ENCODE peak calls at places on chromosomes 4 and X, in four cellular contexts. One of them, this sample, is unnamed. For H3K9me3, the result is how much of the 10 kb centered on the place peaks cover.

GRCh38 chrX:121322159-121322558 is 274.7 kb downstream of the GLUD2 start:
- DNase-seq in sigmoid colon: no peak
- DNase-seq in CD4-positive, alpha-beta memory T cell: no peak
- DNase-seq in cardiac muscle cell: no peak
- DNase-seq in this sample: no peak

GRCh38 chr4:149008415-149009025 is 566.3 kb upstream of the NR3C2 start:
- DNase-seq in sigmoid colon: no peak
- DNase-seq in CD4-positive, alpha-beta memory T cell: no peak
- DNase-seq in cardiac muscle cell: no peak
- DNase-seq in this sample: no peak

GRCh38 chrX:374566-374965 is 12.1 kb downstream of the PPP2R3B start:
- DNase-seq in sigmoid colon: no peak
- DNase-seq in CD4-positive, alpha-beta memory T cell: no peak
- DNase-seq in cardiac muscle cell: no peak
- DNase-seq in this sample: no peak

GRCh38 chr4:12729384-12729783 is 754.8 kb downstream of the RAB28 start:
- DNase-seq in sigmoid colon: no peak
- DNase-seq in CD4-positive, alpha-beta memory T cell: no peak
- DNase-seq in cardiac muscle cell: peak
- DNase-seq in this sample: no peak

GRCh38 chr4:86261634-86262033 is 98.2 kb downstream of the MAPK10 start:
- DNase-seq in sigmoid colon: no peak
- DNase-seq in CD4-positive, alpha-beta memory T cell: no peak
- DNase-seq in cardiac muscle cell: peak
- DNase-seq in this sample: no peak

GRCh38 chrX:143378851-143379250 is 138.4 kb downstream of the SPANXN3 start:
- DNase-seq in sigmoid colon: no peak
- DNase-seq in CD4-positive, alpha-beta memory T cell: no peak
- DNase-seq in cardiac muscle cell: peak
- DNase-seq in this sample: no peak

GRCh38 chr4:10130190-10130888 is 13.7 kb upstream of the WDR1 start:
- DNase-seq in sigmoid colon: no peak
- DNase-seq in CD4-positive, alpha-beta memory T cell: no peak
- DNase-seq in cardiac muscle cell: no peak
- DNase-seq in this sample: no peak

GRCh38 chr4:26263165-26263564 is 57.6 kb upstream of the RBPJ start:
- DNase-seq in sigmoid colon: no peak
- DNase-seq in CD4-positive, alpha-beta memory T cell: no peak
- DNase-seq in cardiac muscle cell: no peak
- DNase-seq in this sample: no peak

GRCh38 chr4:3201718-3202702 is 46.9 kb upstream of the MSANTD1 start:
- DNase-seq in sigmoid colon: no peak
- DNase-seq in CD4-positive, alpha-beta memory T cell: peak
- DNase-seq in cardiac muscle cell: peak
- DNase-seq in this sample: no peak

GRCh38 chr4:8773124-8773931 is 98.3 kb downstream of the HMX1 start:
- DNase-seq in sigmoid colon: peak
- DNase-seq in CD4-positive, alpha-beta memory T cell: no peak
- DNase-seq in cardiac muscle cell: no peak
- DNase-seq in this sample: no peak

GRCh38 chr4:155582971-155583437 is 83.6 kb upstream of the GUCY1A1 start:
- DNase-seq in sigmoid colon: no peak
- DNase-seq in CD4-positive, alpha-beta memory T cell: no peak
- DNase-seq in cardiac muscle cell: peak
- DNase-seq in this sample: peak

GRCh38 chr4:31362756-31363155 is 642.6 kb downstream of the PCDH7 start:
- DNase-seq in sigmoid colon: no peak
- DNase-seq in CD4-positive, alpha-beta memory T cell: no peak
- DNase-seq in cardiac muscle cell: peak
- DNase-seq in this sample: no peak

GRCh38 chr4:140427919-140428471 is 547 bp upstream of the CLGN start:
- DNase-seq in sigmoid colon: no peak
- DNase-seq in CD4-positive, alpha-beta memory T cell: no peak
- DNase-seq in cardiac muscle cell: peak
- DNase-seq in this sample: no peak

GRCh38 chr4:180296036-180296599 is 1947.1 kb upstream of the TENM3 start:
- DNase-seq in sigmoid colon: no peak
- DNase-seq in CD4-positive, alpha-beta memory T cell: no peak
- DNase-seq in cardiac muscle cell: no peak
- DNase-seq in this sample: no peak

GRCh38 chr4:92658318-92658717 is 354.6 kb downstream of the GRID2 start:
- DNase-seq in sigmoid colon: no peak
- DNase-seq in CD4-positive, alpha-beta memory T cell: no peak
- DNase-seq in cardiac muscle cell: no peak
- DNase-seq in this sample: no peak

GRCh38 chrX:119292445-119292844 is 56.4 kb downstream of the PGRMC1 start:
- DNase-seq in sigmoid colon: no peak
- DNase-seq in CD4-positive, alpha-beta memory T cell: no peak
- DNase-seq in cardiac muscle cell: no peak
- DNase-seq in this sample: no peak

GRCh38 chrX:33190016-33190415 is 21.3 kb downstream of the DMD start:
- DNase-seq in sigmoid colon: no peak
- DNase-seq in CD4-positive, alpha-beta memory T cell: no peak
- DNase-seq in cardiac muscle cell: no peak
- DNase-seq in this sample: no peak

GRCh38 chr4:8171941-8172924 is 13.6 kb upstream of the ABLIM2 start:
- DNase-seq in sigmoid colon: no peak
- DNase-seq in CD4-positive, alpha-beta memory T cell: no peak
- DNase-seq in cardiac muscle cell: no peak
- DNase-seq in this sample: no peak

GRCh38 chr4:154559141-154559841 is 3.5 kb upstream of the FGB start:
- DNase-seq in sigmoid colon: no peak
- DNase-seq in CD4-positive, alpha-beta memory T cell: no peak
- DNase-seq in cardiac muscle cell: peak
- DNase-seq in this sample: no peak

GRCh38 chr4:125360727-125361126 is 46.0 kb downstream of the FAT4 start:
- DNase-seq in sigmoid colon: no peak
- DNase-seq in CD4-positive, alpha-beta memory T cell: no peak
- DNase-seq in cardiac muscle cell: no peak
- DNase-seq in this sample: no peak

GRCh38 chr4:168784786-168785461 is 225.1 kb downstream of the CBR4 start:
- DNase-seq in sigmoid colon: no peak
- DNase-seq in CD4-positive, alpha-beta memory T cell: no peak
- DNase-seq in cardiac muscle cell: no peak
- DNase-seq in this sample: no peak

GRCh38 chrX:10726647-10727046 is 106.3 kb upstream of the MID1 start:
- DNase-seq in sigmoid colon: no peak
- DNase-seq in CD4-positive, alpha-beta memory T cell: no peak
- DNase-seq in cardiac muscle cell: peak
- DNase-seq in this sample: no peak

GRCh38 chrX:131951166-131951565 is 71.9 kb upstream of the STK26 start:
- DNase-seq in sigmoid colon: no peak
- DNase-seq in CD4-positive, alpha-beta memory T cell: no peak
- DNase-seq in cardiac muscle cell: no peak
- DNase-seq in this sample: no peak

GRCh38 chr4:165668694-165669093 is 204.3 kb upstream of the TLL1 start:
- DNase-seq in sigmoid colon: no peak
- DNase-seq in CD4-positive, alpha-beta memory T cell: no peak
- DNase-seq in cardiac muscle cell: peak
- DNase-seq in this sample: no peak

GRCh38 chr4:135243960-135244561 is 1042.5 kb upstream of the PABPC4L start:
- DNase-seq in sigmoid colon: no peak
- DNase-seq in CD4-positive, alpha-beta memory T cell: no peak
- DNase-seq in cardiac muscle cell: no peak
- DNase-seq in this sample: no peak

GRCh38 chr4:156476359-156476758 is 495.2 kb downstream of the PDGFC start:
- DNase-seq in sigmoid colon: no peak
- DNase-seq in CD4-positive, alpha-beta memory T cell: no peak
- DNase-seq in cardiac muscle cell: peak
- DNase-seq in this sample: peak

GRCh38 chr4:125140966-125141495 is 173.7 kb upstream of the FAT4 start:
- DNase-seq in sigmoid colon: no peak
- DNase-seq in CD4-positive, alpha-beta memory T cell: no peak
- DNase-seq in cardiac muscle cell: peak
- DNase-seq in this sample: no peak

GRCh38 chrX:136747003-136747986 is 33.4 kb downstream of the ARHGEF6 start:
- DNase-seq in sigmoid colon: no peak
- DNase-seq in CD4-positive, alpha-beta memory T cell: no peak
- DNase-seq in cardiac muscle cell: no peak
- DNase-seq in this sample: no peak

GRCh38 chrX:70166601-70167590 is 10.4 kb upstream of the DGAT2L6 start:
- DNase-seq in sigmoid colon: no peak
- DNase-seq in CD4-positive, alpha-beta memory T cell: no peak
- DNase-seq in cardiac muscle cell: peak
- DNase-seq in this sample: no peak

GRCh38 chrX:48576108-48576507 is 1.8 kb downstream of the RBM3 start:
- DNase-seq in sigmoid colon: no peak
- DNase-seq in CD4-positive, alpha-beta memory T cell: no peak
- DNase-seq in cardiac muscle cell: no peak
- DNase-seq in this sample: no peak

GRCh38 chrX:111283446-111283845 is 13.2 kb upstream of the CAPN6 start:
- DNase-seq in sigmoid colon: no peak
- DNase-seq in CD4-positive, alpha-beta memory T cell: no peak
- DNase-seq in cardiac muscle cell: no peak
- DNase-seq in this sample: no peak

GRCh38 chr4:168876106-168876505 is 133.9 kb downstream of the CBR4 start:
- DNase-seq in sigmoid colon: no peak
- DNase-seq in CD4-positive, alpha-beta memory T cell: no peak
- DNase-seq in cardiac muscle cell: no peak
- DNase-seq in this sample: no peak

GRCh38 chr4:16532240-16532990 is 306.1 kb upstream of the TAPT1 start:
- DNase-seq in sigmoid colon: no peak
- DNase-seq in CD4-positive, alpha-beta memory T cell: no peak
- DNase-seq in cardiac muscle cell: peak
- DNase-seq in this sample: no peak

GRCh38 chr4:108427946-108428345 is 192.4 kb upstream of the RPL34 start:
- DNase-seq in sigmoid colon: no peak
- DNase-seq in CD4-positive, alpha-beta memory T cell: no peak
- DNase-seq in cardiac muscle cell: no peak
- DNase-seq in this sample: no peak

GRCh38 chrX:48958635-48959094 is 1.3 kb upstream of the OTUD5 start:
- DNase-seq in sigmoid colon: peak
- DNase-seq in CD4-positive, alpha-beta memory T cell: peak
- DNase-seq in cardiac muscle cell: peak
- DNase-seq in this sample: no peak

GRCh38 chr4:69830529-69831269 is 29.2 kb downstream of the SULT1E1 start:
- DNase-seq in sigmoid colon: no peak
- DNase-seq in CD4-positive, alpha-beta memory T cell: no peak
- DNase-seq in cardiac muscle cell: peak
- DNase-seq in this sample: no peak

GRCh38 chr4:91092398-91092955 is 965.3 kb downstream of the CCSER1 start:
- DNase-seq in sigmoid colon: no peak
- DNase-seq in CD4-positive, alpha-beta memory T cell: no peak
- DNase-seq in cardiac muscle cell: no peak
- DNase-seq in this sample: no peak

GRCh38 chrX:97847885-97848679 is 964.4 kb downstream of the RPA4 start:
- DNase-seq in sigmoid colon: no peak
- DNase-seq in CD4-positive, alpha-beta memory T cell: no peak
- DNase-seq in cardiac muscle cell: no peak
- DNase-seq in this sample: no peak
- H3K9me3 ChIP-seq in sigmoid colon: under half
- H3K9me3 ChIP-seq in CD4-positive, alpha-beta memory T cell: under half
- H3K9me3 ChIP-seq in cardiac muscle cell: under half
- H3K9me3 ChIP-seq in this sample: under half

DNA sequence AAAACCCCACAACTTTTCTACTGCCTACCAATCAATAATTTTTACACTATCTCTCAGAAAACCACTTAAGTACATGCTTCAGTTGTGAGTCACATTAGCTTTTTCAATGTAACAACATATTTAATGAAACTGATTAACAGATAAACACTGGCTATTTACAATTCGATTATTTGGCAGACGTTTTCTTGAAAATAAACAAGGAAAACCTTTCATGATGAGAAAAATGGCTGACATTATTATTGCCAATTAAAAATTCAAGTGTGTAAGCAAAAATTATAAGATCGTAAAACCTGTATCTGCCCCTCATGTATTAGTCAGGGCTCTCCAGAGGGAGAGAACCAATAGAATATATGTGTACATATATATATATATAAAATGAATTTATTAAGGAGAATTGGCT is 1555.5 kb upstream of the IGFBP7 start:
- DNase-seq in sigmoid colon: no peak
- DNase-seq in CD4-positive, alpha-beta memory T cell: no peak
- DNase-seq in cardiac muscle cell: no peak
- DNase-seq in this sample: no peak
- H3K4me3 ChIP-seq in sigmoid colon: no peak
- H3K4me3 ChIP-seq in CD4-positive, alpha-beta memory T cell: no peak
- H3K4me3 ChIP-seq in cardiac muscle cell: no peak
- H3K4me3 ChIP-seq in this sample: no peak

GRCh38 chrX:68903111-68903510 is 74.3 kb downstream of the EFNB1 start:
- DNase-seq in sigmoid colon: no peak
- DNase-seq in CD4-positive, alpha-beta memory T cell: no peak
- DNase-seq in cardiac muscle cell: peak
- DNase-seq in this sample: no peak
- H3K9me3 ChIP-seq in sigmoid colon: under half
- H3K9me3 ChIP-seq in CD4-positive, alpha-beta memory T cell: under half
- H3K9me3 ChIP-seq in cardiac muscle cell: under half
- H3K9me3 ChIP-seq in this sample: under half

DNA sequence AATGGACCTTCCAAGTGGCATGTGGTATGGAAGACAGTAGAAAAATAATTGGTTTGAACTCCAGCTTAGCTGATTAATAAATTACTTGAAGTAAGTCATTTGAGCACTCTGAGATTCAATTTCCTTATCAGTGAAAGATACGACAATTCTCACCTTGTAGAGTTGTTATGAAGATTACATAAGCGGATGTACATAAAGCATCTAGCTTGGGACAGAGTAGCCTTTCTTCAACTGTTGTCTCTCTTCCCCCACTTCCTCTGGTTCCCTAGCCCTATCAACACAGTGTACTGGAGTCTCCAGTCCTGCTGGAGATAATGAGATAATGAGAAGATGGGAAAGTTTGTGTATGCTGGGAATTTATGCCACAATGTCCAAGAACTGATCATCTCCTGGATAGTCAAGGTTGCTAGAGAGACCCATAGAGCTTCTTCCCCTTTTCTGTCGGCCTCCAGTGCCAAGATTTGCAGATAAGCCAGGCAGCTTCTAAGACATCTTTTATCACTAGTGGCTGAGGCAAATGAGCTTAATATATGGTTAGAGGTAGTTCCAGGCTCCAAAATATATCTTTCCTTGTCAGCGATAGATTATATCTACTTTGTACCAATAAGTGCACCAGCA is 33.9 kb downstream of the VSIG4 start:
- DNase-seq in sigmoid colon: no peak
- DNase-seq in CD4-positive, alpha-beta memory T cell: no peak
- DNase-seq in cardiac muscle cell: no peak
- DNase-seq in this sample: no peak
- H3K4me3 ChIP-seq in sigmoid colon: no peak
- H3K4me3 ChIP-seq in CD4-positive, alpha-beta memory T cell: no peak
- H3K4me3 ChIP-seq in cardiac muscle cell: no peak
- H3K4me3 ChIP-seq in this sample: no peak

This sample was measured in SK-N-MC.